ENCODE peak calls at places on chromosomes 6 and 20, in nine cellular contexts. One of them, this sample, is unnamed.

GRCh38 chr6:149128489-149129145 is 188.9 kb upstream of the TAB2 start:
- DNase-seq in kidney: no peak
- DNase-seq in amygdala: no peak
- DNase-seq in T-helper 2 cell: no peak
- DNase-seq in GM23248: no peak
- DNase-seq in glutamatergic neuron: no peak
- DNase-seq in anterior cingulate cortex: no peak
- DNase-seq in hypothalamus: no peak
- DNase-seq in cardiac fibroblast: no peak
- DNase-seq in this sample: no peak

GRCh38 chr6:5282191-5282623 is 20.9 kb downstream of the FARS2 start:
- DNase-seq in kidney: no peak
- DNase-seq in amygdala: no peak
- DNase-seq in T-helper 2 cell: no peak
- DNase-seq in GM23248: no peak
- DNase-seq in glutamatergic neuron: no peak
- DNase-seq in anterior cingulate cortex: no peak
- DNase-seq in hypothalamus: no peak
- DNase-seq in cardiac fibroblast: no peak
- DNase-seq in this sample: no peak

GRCh38 chr20:3781153-3781910 is at the start of gene SPEF1:
- DNase-seq in kidney: peak; percentile 89
- DNase-seq in amygdala: peak; percentile 68
- DNase-seq in T-helper 2 cell: peak; percentile 24
- DNase-seq in GM23248: peak; percentile 96
- DNase-seq in glutamatergic neuron: peak; percentile 77
- DNase-seq in anterior cingulate cortex: peak; percentile 86
- DNase-seq in hypothalamus: no peak
- DNase-seq in cardiac fibroblast: peak; percentile 93
- DNase-seq in this sample: peak; percentile 67

GRCh38 chr6:157800420-157801237 is 22.4 kb upstream of the SNX9 start:
- DNase-seq in kidney: no peak
- DNase-seq in amygdala: no peak
- DNase-seq in T-helper 2 cell: no peak
- DNase-seq in GM23248: peak; percentile 87
- DNase-seq in glutamatergic neuron: no peak
- DNase-seq in anterior cingulate cortex: no peak
- DNase-seq in hypothalamus: no peak
- DNase-seq in cardiac fibroblast: peak; percentile 59
- DNase-seq in this sample: no peak

GRCh38 chr6:3407840-3408239 is 49.0 kb downstream of the SLC22A23 start:
- DNase-seq in kidney: no peak
- DNase-seq in amygdala: no peak
- DNase-seq in T-helper 2 cell: no peak
- DNase-seq in GM23248: no peak
- DNase-seq in glutamatergic neuron: no peak
- DNase-seq in anterior cingulate cortex: no peak
- DNase-seq in hypothalamus: no peak
- DNase-seq in cardiac fibroblast: no peak
- DNase-seq in this sample: no peak

GRCh38 chr6:52511572-52512151 is 65.2 kb downstream of the TRAM2 start:
- DNase-seq in kidney: no peak
- DNase-seq in amygdala: no peak
- DNase-seq in T-helper 2 cell: no peak
- DNase-seq in GM23248: peak; percentile 75
- DNase-seq in glutamatergic neuron: no peak
- DNase-seq in anterior cingulate cortex: no peak
- DNase-seq in hypothalamus: no peak
- DNase-seq in cardiac fibroblast: no peak
- DNase-seq in this sample: no peak

GRCh38 chr6:152975204-152975915 is 7.5 kb downstream of the FBXO5 start:
- DNase-seq in kidney: no peak
- DNase-seq in amygdala: no peak
- DNase-seq in T-helper 2 cell: no peak
- DNase-seq in GM23248: no peak
- DNase-seq in glutamatergic neuron: no peak
- DNase-seq in anterior cingulate cortex: no peak
- DNase-seq in hypothalamus: no peak
- DNase-seq in cardiac fibroblast: no peak
- DNase-seq in this sample: no peak

GRCh38 chr6:129766959-129767728 is 57.2 kb upstream of the ARHGAP18 start:
- DNase-seq in kidney: peak; percentile 76
- DNase-seq in amygdala: peak; percentile 22
- DNase-seq in T-helper 2 cell: peak; percentile 29
- DNase-seq in GM23248: peak; percentile 73
- DNase-seq in glutamatergic neuron: peak; percentile 81
- DNase-seq in anterior cingulate cortex: peak; percentile 10
- DNase-seq in hypothalamus: no peak
- DNase-seq in cardiac fibroblast: peak; percentile 46
- DNase-seq in this sample: peak; percentile 33

GRCh38 chr6:133241088-133241900 is at the start of gene EYA4:
- DNase-seq in kidney: peak; percentile 74
- DNase-seq in amygdala: no peak
- DNase-seq in T-helper 2 cell: no peak
- DNase-seq in GM23248: peak; percentile 44
- DNase-seq in glutamatergic neuron: peak; percentile 36
- DNase-seq in anterior cingulate cortex: no peak
- DNase-seq in hypothalamus: no peak
- DNase-seq in cardiac fibroblast: peak; percentile 26
- DNase-seq in this sample: peak; percentile 29

GRCh38 chr6:143098054-143098673 is 37.5 kb downstream of the AIG1 start:
- DNase-seq in kidney: no peak
- DNase-seq in amygdala: no peak
- DNase-seq in T-helper 2 cell: no peak
- DNase-seq in GM23248: no peak
- DNase-seq in glutamatergic neuron: no peak
- DNase-seq in anterior cingulate cortex: no peak
- DNase-seq in hypothalamus: no peak
- DNase-seq in cardiac fibroblast: no peak
- DNase-seq in this sample: no peak

GRCh38 chr20:55678970-55679667 is 326.2 kb downstream of the CBLN4 start:
- DNase-seq in kidney: no peak
- DNase-seq in amygdala: no peak
- DNase-seq in T-helper 2 cell: no peak
- DNase-seq in GM23248: no peak
- DNase-seq in glutamatergic neuron: no peak
- DNase-seq in anterior cingulate cortex: no peak
- DNase-seq in hypothalamus: no peak
- DNase-seq in cardiac fibroblast: no peak
- DNase-seq in this sample: no peak

GRCh38 chr6:71482742-71483141 is 194.1 kb downstream of the OGFRL1 start:
- DNase-seq in kidney: no peak
- DNase-seq in amygdala: no peak
- DNase-seq in T-helper 2 cell: no peak
- DNase-seq in GM23248: peak; percentile 43
- DNase-seq in glutamatergic neuron: no peak
- DNase-seq in anterior cingulate cortex: no peak
- DNase-seq in hypothalamus: no peak
- DNase-seq in cardiac fibroblast: peak; percentile 59
- DNase-seq in this sample: no peak

GRCh38 chr20:32460683-32461320 is 102.7 kb downstream of the ASXL1 start:
- DNase-seq in kidney: peak; percentile 69
- DNase-seq in amygdala: no peak
- DNase-seq in T-helper 2 cell: no peak
- DNase-seq in GM23248: no peak
- DNase-seq in glutamatergic neuron: no peak
- DNase-seq in anterior cingulate cortex: no peak
- DNase-seq in hypothalamus: no peak
- DNase-seq in cardiac fibroblast: no peak
- DNase-seq in this sample: no peak

GRCh38 chr6:33977606-33978438 is 168.1 kb downstream of the GRM4 start:
- DNase-seq in kidney: peak; percentile 41
- DNase-seq in amygdala: no peak
- DNase-seq in T-helper 2 cell: no peak
- DNase-seq in GM23248: no peak
- DNase-seq in glutamatergic neuron: no peak
- DNase-seq in anterior cingulate cortex: no peak
- DNase-seq in hypothalamus: no peak
- DNase-seq in cardiac fibroblast: no peak
- DNase-seq in this sample: no peak

GRCh38 chr6:154276810-154277577 is 79.6 kb downstream of the IPCEF1 start:
- DNase-seq in kidney: no peak
- DNase-seq in amygdala: no peak
- DNase-seq in T-helper 2 cell: no peak
- DNase-seq in GM23248: peak; percentile 61
- DNase-seq in glutamatergic neuron: no peak
- DNase-seq in anterior cingulate cortex: no peak
- DNase-seq in hypothalamus: no peak
- DNase-seq in cardiac fibroblast: peak; percentile 67
- DNase-seq in this sample: no peak

GRCh38 chr6:89007209-89008001 is 44.0 kb upstream of the RNGTT start:
- DNase-seq in kidney: no peak
- DNase-seq in amygdala: no peak
- DNase-seq in T-helper 2 cell: no peak
- DNase-seq in GM23248: no peak
- DNase-seq in glutamatergic neuron: no peak
- DNase-seq in anterior cingulate cortex: no peak
- DNase-seq in hypothalamus: no peak
- DNase-seq in cardiac fibroblast: no peak
- DNase-seq in this sample: no peak

GRCh38 chr6:97765480-97765879 is 482.5 kb upstream of the MMS22L start:
- DNase-seq in kidney: no peak
- DNase-seq in amygdala: no peak
- DNase-seq in T-helper 2 cell: no peak
- DNase-seq in GM23248: peak; percentile 74
- DNase-seq in glutamatergic neuron: no peak
- DNase-seq in anterior cingulate cortex: no peak
- DNase-seq in hypothalamus: no peak
- DNase-seq in cardiac fibroblast: peak; percentile 0
- DNase-seq in this sample: no peak

GRCh38 chr20:35248641-35249475 is 22.4 kb downstream of the MMP24 start:
- DNase-seq in kidney: no peak
- DNase-seq in amygdala: no peak
- DNase-seq in T-helper 2 cell: no peak
- DNase-seq in GM23248: no peak
- DNase-seq in glutamatergic neuron: no peak
- DNase-seq in anterior cingulate cortex: no peak
- DNase-seq in hypothalamus: no peak
- DNase-seq in cardiac fibroblast: no peak
- DNase-seq in this sample: no peak

GRCh38 chr6:89999154-89999553 is 104.9 kb downstream of the GJA10 start:
- DNase-seq in kidney: peak; percentile 79
- DNase-seq in amygdala: no peak
- DNase-seq in T-helper 2 cell: no peak
- DNase-seq in GM23248: peak; percentile 57
- DNase-seq in glutamatergic neuron: no peak
- DNase-seq in anterior cingulate cortex: no peak
- DNase-seq in hypothalamus: no peak
- DNase-seq in cardiac fibroblast: peak; percentile 6
- DNase-seq in this sample: no peak

GRCh38 chr6:150751296-150751695 is 114.2 kb upstream of the MTHFD1L start:
- DNase-seq in kidney: no peak
- DNase-seq in amygdala: no peak
- DNase-seq in T-helper 2 cell: no peak
- DNase-seq in GM23248: peak; percentile 86
- DNase-seq in glutamatergic neuron: no peak
- DNase-seq in anterior cingulate cortex: no peak
- DNase-seq in hypothalamus: no peak
- DNase-seq in cardiac fibroblast: no peak
- DNase-seq in this sample: no peak

GRCh38 chr6:167341665-167342655 is 17.1 kb downstream of the TTLL2 start:
- DNase-seq in kidney: no peak
- DNase-seq in amygdala: no peak
- DNase-seq in T-helper 2 cell: no peak
- DNase-seq in GM23248: no peak
- DNase-seq in glutamatergic neuron: no peak
- DNase-seq in anterior cingulate cortex: no peak
- DNase-seq in hypothalamus: no peak
- DNase-seq in cardiac fibroblast: no peak
- DNase-seq in this sample: no peak

GRCh38 chr20:373171-373890 is 7.2 kb upstream of the TRIB3 start:
- DNase-seq in kidney: peak; percentile 76
- DNase-seq in amygdala: no peak
- DNase-seq in T-helper 2 cell: no peak
- DNase-seq in GM23248: peak; percentile 83
- DNase-seq in glutamatergic neuron: peak; percentile 46
- DNase-seq in anterior cingulate cortex: no peak
- DNase-seq in hypothalamus: no peak
- DNase-seq in cardiac fibroblast: peak; percentile 92
- DNase-seq in this sample: no peak

GRCh38 chr6:43180985-43181384 is 1.0 kb upstream of the CUL9 start:
- DNase-seq in kidney: peak; percentile 30
- DNase-seq in amygdala: no peak
- DNase-seq in T-helper 2 cell: no peak
- DNase-seq in GM23248: peak; percentile 26
- DNase-seq in glutamatergic neuron: no peak
- DNase-seq in anterior cingulate cortex: no peak
- DNase-seq in hypothalamus: no peak
- DNase-seq in cardiac fibroblast: no peak
- DNase-seq in this sample: no peak

GRCh38 chr6:85278456-85279035 is 171.3 kb upstream of the NT5E start:
- DNase-seq in kidney: no peak
- DNase-seq in amygdala: no peak
- DNase-seq in T-helper 2 cell: no peak
- DNase-seq in GM23248: peak; percentile 23
- DNase-seq in glutamatergic neuron: no peak
- DNase-seq in anterior cingulate cortex: no peak
- DNase-seq in hypothalamus: no peak
- DNase-seq in cardiac fibroblast: no peak
- DNase-seq in this sample: no peak

GRCh38 chr20:52190437-52191131 is 995 bp downstream of the ZFP64 start:
- DNase-seq in kidney: no peak
- DNase-seq in amygdala: no peak
- DNase-seq in T-helper 2 cell: peak; percentile 12
- DNase-seq in GM23248: peak; percentile 74
- DNase-seq in glutamatergic neuron: peak; percentile 26
- DNase-seq in anterior cingulate cortex: no peak
- DNase-seq in hypothalamus: no peak
- DNase-seq in cardiac fibroblast: peak; percentile 28
- DNase-seq in this sample: peak; percentile 10

GRCh38 chr20:24690408-24690807 is 221.0 kb downstream of the SYNDIG1 start:
- DNase-seq in kidney: peak; percentile 21
- DNase-seq in amygdala: no peak
- DNase-seq in T-helper 2 cell: no peak
- DNase-seq in GM23248: no peak
- DNase-seq in glutamatergic neuron: no peak
- DNase-seq in anterior cingulate cortex: no peak
- DNase-seq in hypothalamus: no peak
- DNase-seq in cardiac fibroblast: no peak
- DNase-seq in this sample: no peak

GRCh38 chr20:44495802-44496481 is 20.3 kb downstream of the TTPAL start:
- DNase-seq in kidney: no peak
- DNase-seq in amygdala: no peak
- DNase-seq in T-helper 2 cell: no peak
- DNase-seq in GM23248: peak; percentile 97
- DNase-seq in glutamatergic neuron: no peak
- DNase-seq in anterior cingulate cortex: no peak
- DNase-seq in hypothalamus: no peak
- DNase-seq in cardiac fibroblast: peak; percentile 68
- DNase-seq in this sample: no peak

This sample was measured in neural crest cell.